ENCODE peak calls at places on chromosomes 3 and 15, in ten cellular contexts. One of them, this sample, is unnamed.

GRCh38 chr3:40258555-40258954 is 51.0 kb upstream of the EIF1B start:
- DNase-seq in NCI-H510A treated with DMSO at 0.1 percent for 48 hours: no peak
- DNase-seq in OCI-M1: peak; percentile 35
- DNase-seq in cardiac fibroblast: peak; percentile 15
- DNase-seq in T follicular helper cell: no peak
- DNase-seq in pancreas: no peak
- DNase-seq in foreskin fibroblast: peak; percentile 46
- DNase-seq in endothelial cell: no peak
- DNase-seq in cardiac muscle cell: peak; percentile 37
- DNase-seq in fibroblast of pulmonary artery: peak; percentile 14
- DNase-seq in this sample: no peak

GRCh38 chr3:141644931-141645330 is 93.2 kb upstream of the RNF7 start:
- DNase-seq in cardiac fibroblast: peak; percentile 83
- DNase-seq in fibroblast of pulmonary artery: peak; percentile 74
- DNase-seq in foreskin fibroblast: peak; percentile 40
- DNase-seq in OCI-M1: peak; percentile 83
- DNase-seq in NCI-H510A treated with DMSO at 0.1 percent for 48 hours: no peak
- DNase-seq in cardiac muscle cell: peak; percentile 80
- DNase-seq in T follicular helper cell: peak; percentile 53
- DNase-seq in endothelial cell: peak; percentile 77
- DNase-seq in pancreas: peak; percentile 80
- DNase-seq in this sample: peak; percentile 68

GRCh38 chr15:29616512-29616911 is 205.8 kb downstream of the TJP1 start:
- DNase-seq in NCI-H510A treated with DMSO at 0.1 percent for 48 hours: no peak
- DNase-seq in cardiac fibroblast: no peak
- DNase-seq in foreskin fibroblast: no peak
- DNase-seq in T follicular helper cell: no peak
- DNase-seq in OCI-M1: no peak
- DNase-seq in endothelial cell: no peak
- DNase-seq in cardiac muscle cell: no peak
- DNase-seq in pancreas: no peak
- DNase-seq in fibroblast of pulmonary artery: no peak
- DNase-seq in this sample: no peak

GRCh38 chr3:64214002-64214696 is 11.1 kb downstream of the PRICKLE2 start:
- DNase-seq in OCI-M1: peak; percentile 1
- DNase-seq in pancreas: peak; percentile 62
- DNase-seq in endothelial cell: no peak
- DNase-seq in cardiac fibroblast: peak; percentile 98
- DNase-seq in foreskin fibroblast: no peak
- DNase-seq in T follicular helper cell: no peak
- DNase-seq in NCI-H510A treated with DMSO at 0.1 percent for 48 hours: no peak
- DNase-seq in cardiac muscle cell: peak; percentile 98
- DNase-seq in fibroblast of pulmonary artery: peak; percentile 95
- DNase-seq in this sample: no peak

GRCh38 chr15:81091889-81092558 is 42.0 kb upstream of the CFAP161 start:
- DNase-seq in T follicular helper cell: no peak
- DNase-seq in foreskin fibroblast: peak; percentile 95
- DNase-seq in cardiac fibroblast: peak; percentile 76
- DNase-seq in endothelial cell: no peak
- DNase-seq in cardiac muscle cell: peak; percentile 71
- DNase-seq in OCI-M1: peak; percentile 27
- DNase-seq in NCI-H510A treated with DMSO at 0.1 percent for 48 hours: peak; percentile 60
- DNase-seq in pancreas: peak; percentile 32
- DNase-seq in fibroblast of pulmonary artery: peak; percentile 81
- DNase-seq in this sample: no peak

GRCh38 chr3:128605091-128606046 is 45.2 kb downstream of the RPN1 start:
- DNase-seq in cardiac muscle cell: no peak
- DNase-seq in fibroblast of pulmonary artery: no peak
- DNase-seq in OCI-M1: no peak
- DNase-seq in T follicular helper cell: no peak
- DNase-seq in NCI-H510A treated with DMSO at 0.1 percent for 48 hours: no peak
- DNase-seq in pancreas: no peak
- DNase-seq in foreskin fibroblast: no peak
- DNase-seq in cardiac fibroblast: no peak
- DNase-seq in endothelial cell: no peak
- DNase-seq in this sample: peak; percentile 20

GRCh38 chr3:183817639-183818038 is 7.7 kb downstream of the MAP6D1 start:
- DNase-seq in pancreas: no peak
- DNase-seq in OCI-M1: no peak
- DNase-seq in fibroblast of pulmonary artery: no peak
- DNase-seq in T follicular helper cell: no peak
- DNase-seq in foreskin fibroblast: no peak
- DNase-seq in cardiac fibroblast: no peak
- DNase-seq in NCI-H510A treated with DMSO at 0.1 percent for 48 hours: no peak
- DNase-seq in cardiac muscle cell: no peak
- DNase-seq in endothelial cell: no peak
- DNase-seq in this sample: no peak

GRCh38 chr15:31974855-31975421 is 55.4 kb upstream of the CHRNA7 start:
- DNase-seq in NCI-H510A treated with DMSO at 0.1 percent for 48 hours: peak; percentile 46
- DNase-seq in fibroblast of pulmonary artery: peak; percentile 21
- DNase-seq in endothelial cell: peak; percentile 73
- DNase-seq in OCI-M1: peak; percentile 50
- DNase-seq in T follicular helper cell: no peak
- DNase-seq in cardiac fibroblast: peak; percentile 18
- DNase-seq in cardiac muscle cell: peak; percentile 29
- DNase-seq in pancreas: no peak
- DNase-seq in foreskin fibroblast: no peak
- DNase-seq in this sample: peak; percentile 51

GRCh38 chr3:194996746-194997145 is 274.2 kb downstream of the XXYLT1 start:
- DNase-seq in endothelial cell: no peak
- DNase-seq in cardiac muscle cell: no peak
- DNase-seq in NCI-H510A treated with DMSO at 0.1 percent for 48 hours: no peak
- DNase-seq in OCI-M1: no peak
- DNase-seq in pancreas: no peak
- DNase-seq in fibroblast of pulmonary artery: no peak
- DNase-seq in foreskin fibroblast: no peak
- DNase-seq in T follicular helper cell: no peak
- DNase-seq in cardiac fibroblast: no peak
- DNase-seq in this sample: no peak

GRCh38 chr3:133937756-133938601 is 42.3 kb upstream of the RAB6B start:
- DNase-seq in T follicular helper cell: no peak
- DNase-seq in pancreas: no peak
- DNase-seq in fibroblast of pulmonary artery: peak; percentile 74
- DNase-seq in OCI-M1: no peak
- DNase-seq in endothelial cell: no peak
- DNase-seq in foreskin fibroblast: peak; percentile 47
- DNase-seq in cardiac muscle cell: peak; percentile 84
- DNase-seq in NCI-H510A treated with DMSO at 0.1 percent for 48 hours: no peak
- DNase-seq in cardiac fibroblast: peak; percentile 84
- DNase-seq in this sample: no peak

GRCh38 chr3:94172695-94173310 is 109.9 kb downstream of the NSUN3 start:
- DNase-seq in OCI-M1: no peak
- DNase-seq in T follicular helper cell: no peak
- DNase-seq in cardiac fibroblast: no peak
- DNase-seq in fibroblast of pulmonary artery: no peak
- DNase-seq in NCI-H510A treated with DMSO at 0.1 percent for 48 hours: no peak
- DNase-seq in endothelial cell: no peak
- DNase-seq in pancreas: no peak
- DNase-seq in cardiac muscle cell: no peak
- DNase-seq in foreskin fibroblast: no peak
- DNase-seq in this sample: no peak

GRCh38 chr3:52231502-52232278 is 6.2 kb upstream of the TLR9 start:
- DNase-seq in cardiac fibroblast: peak; percentile 63
- DNase-seq in NCI-H510A treated with DMSO at 0.1 percent for 48 hours: no peak
- DNase-seq in cardiac muscle cell: peak; percentile 65
- DNase-seq in OCI-M1: peak; percentile 68
- DNase-seq in fibroblast of pulmonary artery: peak; percentile 59
- DNase-seq in foreskin fibroblast: no peak
- DNase-seq in T follicular helper cell: peak; percentile 86
- DNase-seq in pancreas: peak; percentile 90
- DNase-seq in endothelial cell: peak; percentile 86
- DNase-seq in this sample: no peak

GRCh38 chr15:39580630-39581500 is at the start of gene THBS1:
- DNase-seq in NCI-H510A treated with DMSO at 0.1 percent for 48 hours: no peak
- DNase-seq in OCI-M1: no peak
- DNase-seq in cardiac fibroblast: peak; percentile 99
- DNase-seq in endothelial cell: peak; percentile 62
- DNase-seq in T follicular helper cell: no peak
- DNase-seq in pancreas: peak; percentile 82
- DNase-seq in cardiac muscle cell: peak; percentile 98
- DNase-seq in foreskin fibroblast: peak; percentile 96
- DNase-seq in fibroblast of pulmonary artery: peak; percentile 97
- DNase-seq in this sample: peak; percentile 94

GRCh38 chr3:72520690-72521308 is 327.4 kb downstream of the SHQ1 start:
- DNase-seq in T follicular helper cell: no peak
- DNase-seq in cardiac fibroblast: no peak
- DNase-seq in OCI-M1: no peak
- DNase-seq in fibroblast of pulmonary artery: no peak
- DNase-seq in endothelial cell: no peak
- DNase-seq in NCI-H510A treated with DMSO at 0.1 percent for 48 hours: no peak
- DNase-seq in foreskin fibroblast: peak; percentile 35
- DNase-seq in cardiac muscle cell: no peak
- DNase-seq in pancreas: no peak
- DNase-seq in this sample: no peak

This sample was measured in Caco-2.